ENCODE peak calls at places on chromosomes 6 and 20, in seven cellular contexts. One of them, this sample, is unnamed. For H3K4me1 and H3K36me3, the result is how much of the 10 kb centered on the place peaks cover.

GRCh38 chr6:12401200-12401599 is 111.0 kb downstream of the EDN1 start:
- DNase-seq in CD8-positive, alpha-beta memory T cell: no peak
- DNase-seq in upper lobe of right lung: no peak
- DNase-seq in A673: no peak
- DNase-seq in iPS DF 6.9: no peak
- DNase-seq in uterus: no peak
- DNase-seq in SJSA1: no peak
- DNase-seq in this sample: no peak

GRCh38 chr6:42610416-42610815 is 46.6 kb downstream of the UBR2 start:
- DNase-seq in CD8-positive, alpha-beta memory T cell: no peak
- DNase-seq in upper lobe of right lung: no peak
- DNase-seq in A673: no peak
- DNase-seq in iPS DF 6.9: no peak
- DNase-seq in uterus: no peak
- DNase-seq in SJSA1: no peak
- DNase-seq in this sample: no peak

GRCh38 chr6:17389274-17389847 is 4.0 kb upstream of the CAP2 start:
- DNase-seq in CD8-positive, alpha-beta memory T cell: no peak
- DNase-seq in upper lobe of right lung: no peak
- DNase-seq in A673: no peak
- DNase-seq in iPS DF 6.9: no peak
- DNase-seq in uterus: no peak
- DNase-seq in SJSA1: no peak
- DNase-seq in this sample: no peak

GRCh38 chr6:156782691-156783320 is 5.6 kb downstream of the ARID1B start:
- DNase-seq in CD8-positive, alpha-beta memory T cell: no peak
- DNase-seq in upper lobe of right lung: no peak
- DNase-seq in A673: no peak
- DNase-seq in iPS DF 6.9: no peak
- DNase-seq in uterus: no peak
- DNase-seq in SJSA1: no peak
- DNase-seq in this sample: no peak

GRCh38 chr6:85403331-85404015 is 46.4 kb upstream of the NT5E start:
- DNase-seq in CD8-positive, alpha-beta memory T cell: no peak
- DNase-seq in upper lobe of right lung: no peak
- DNase-seq in A673: peak
- DNase-seq in iPS DF 6.9: no peak
- DNase-seq in uterus: no peak
- DNase-seq in SJSA1: peak
- DNase-seq in this sample: no peak

GRCh38 chr20:4637081-4637797 is 84.5 kb upstream of the PRND start:
- DNase-seq in CD8-positive, alpha-beta memory T cell: no peak
- DNase-seq in upper lobe of right lung: no peak
- DNase-seq in A673: peak
- DNase-seq in iPS DF 6.9: no peak
- DNase-seq in uterus: no peak
- DNase-seq in SJSA1: no peak
- DNase-seq in this sample: no peak

GRCh38 chr20:57438552-57438951 is 47.4 kb downstream of the RBM38 start:
- DNase-seq in CD8-positive, alpha-beta memory T cell: no peak
- DNase-seq in upper lobe of right lung: no peak
- DNase-seq in A673: no peak
- DNase-seq in iPS DF 6.9: no peak
- DNase-seq in uterus: no peak
- DNase-seq in SJSA1: no peak
- DNase-seq in this sample: peak

GRCh38 chr20:17460119-17460518 is 71.1 kb downstream of the BFSP1 start:
- DNase-seq in CD8-positive, alpha-beta memory T cell: no peak
- DNase-seq in upper lobe of right lung: no peak
- DNase-seq in A673: no peak
- DNase-seq in iPS DF 6.9: no peak
- DNase-seq in uterus: no peak
- DNase-seq in SJSA1: peak
- DNase-seq in this sample: no peak

GRCh38 chr6:165662671-165663282 is at the start of gene PDE10A:
- DNase-seq in CD8-positive, alpha-beta memory T cell: no peak
- DNase-seq in upper lobe of right lung: no peak
- DNase-seq in A673: peak
- DNase-seq in iPS DF 6.9: no peak
- DNase-seq in uterus: peak
- DNase-seq in SJSA1: no peak
- DNase-seq in this sample: no peak

GRCh38 chr6:43799671-43800623 is 29.9 kb downstream of the VEGFA start:
- DNase-seq in CD8-positive, alpha-beta memory T cell: no peak
- DNase-seq in upper lobe of right lung: no peak
- DNase-seq in A673: no peak
- DNase-seq in iPS DF 6.9: no peak
- DNase-seq in uterus: no peak
- DNase-seq in SJSA1: no peak
- DNase-seq in this sample: no peak

GRCh38 chr6:43803055-43803782 is 33.2 kb downstream of the VEGFA start:
- DNase-seq in CD8-positive, alpha-beta memory T cell: no peak
- DNase-seq in upper lobe of right lung: no peak
- DNase-seq in A673: no peak
- DNase-seq in iPS DF 6.9: no peak
- DNase-seq in uterus: no peak
- DNase-seq in SJSA1: no peak
- DNase-seq in this sample: no peak

GRCh38 chr6:43800746-43801488 is 30.9 kb downstream of the VEGFA start:
- DNase-seq in CD8-positive, alpha-beta memory T cell: no peak
- DNase-seq in upper lobe of right lung: no peak
- DNase-seq in A673: no peak
- DNase-seq in iPS DF 6.9: no peak
- DNase-seq in uterus: no peak
- DNase-seq in SJSA1: no peak
- DNase-seq in this sample: no peak

GRCh38 chr6:43803783-43804549 is 34.0 kb downstream of the VEGFA start:
- DNase-seq in CD8-positive, alpha-beta memory T cell: no peak
- DNase-seq in upper lobe of right lung: no peak
- DNase-seq in A673: no peak
- DNase-seq in iPS DF 6.9: no peak
- DNase-seq in uterus: no peak
- DNase-seq in SJSA1: no peak
- DNase-seq in this sample: no peak

DNA sequence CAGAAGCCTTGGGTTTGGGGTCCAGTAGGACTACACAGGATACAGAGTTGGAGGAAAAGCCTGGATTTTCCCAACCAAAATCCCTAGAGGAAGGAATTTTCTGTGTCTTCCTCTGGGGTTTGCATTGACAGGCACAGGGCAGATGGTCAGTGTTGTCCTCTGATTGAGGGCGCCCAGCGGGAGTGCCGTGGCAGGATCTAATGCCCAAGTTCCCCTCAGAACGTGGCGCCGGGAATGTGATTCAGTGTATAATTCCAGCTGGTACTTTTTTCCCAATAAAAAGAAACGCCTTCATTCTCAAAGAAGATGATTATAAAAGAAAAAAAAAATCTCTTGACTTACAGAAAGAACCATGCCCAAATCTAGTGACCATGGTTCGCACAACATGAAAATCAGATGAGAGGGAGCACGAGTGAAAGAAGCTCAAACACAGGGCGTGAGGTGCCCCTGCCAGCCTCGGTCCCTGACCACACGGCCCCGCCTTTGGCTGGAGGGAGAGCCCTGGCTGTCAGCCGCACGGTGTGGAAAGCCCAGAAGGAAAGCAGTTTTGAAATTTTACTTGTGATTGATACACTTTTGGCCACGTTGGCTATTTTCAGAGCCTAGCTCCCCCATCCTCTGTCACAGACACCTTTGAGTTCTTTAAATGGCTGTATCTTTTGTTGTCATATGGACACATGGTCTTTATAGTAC is 31.6 kb downstream of the VEGFA start:
- DNase-seq in CD8-positive, alpha-beta memory T cell: no peak
- DNase-seq in upper lobe of right lung: no peak
- DNase-seq in A673: no peak
- DNase-seq in iPS DF 6.9: no peak
- DNase-seq in uterus: no peak
- DNase-seq in SJSA1: no peak
- DNase-seq in this sample: no peak
- H3K4me1 ChIP-seq in CD8-positive, alpha-beta memory T cell: under half
- H3K4me1 ChIP-seq in upper lobe of right lung: under half
- H3K4me1 ChIP-seq in A673: under half
- H3K4me1 ChIP-seq in iPS DF 6.9: under half
- H3K4me1 ChIP-seq in uterus: under half
- H3K4me1 ChIP-seq in SJSA1: under half
- H3K4me1 ChIP-seq in this sample: under half

GRCh38 chr20:50865114-50865513 is 66.1 kb downstream of the ADNP start:
- DNase-seq in CD8-positive, alpha-beta memory T cell: no peak
- DNase-seq in upper lobe of right lung: no peak
- DNase-seq in A673: no peak
- DNase-seq in iPS DF 6.9: no peak
- DNase-seq in uterus: no peak
- DNase-seq in SJSA1: no peak
- DNase-seq in this sample: no peak

GRCh38 chr20:50866036-50866685 is 65.1 kb downstream of the ADNP start:
- DNase-seq in CD8-positive, alpha-beta memory T cell: no peak
- DNase-seq in upper lobe of right lung: no peak
- DNase-seq in A673: no peak
- DNase-seq in iPS DF 6.9: no peak
- DNase-seq in uterus: no peak
- DNase-seq in SJSA1: no peak
- DNase-seq in this sample: no peak

GRCh38 chr20:50868509-50869495 is 62.4 kb downstream of the ADNP start:
- DNase-seq in CD8-positive, alpha-beta memory T cell: no peak
- DNase-seq in upper lobe of right lung: no peak
- DNase-seq in A673: no peak
- DNase-seq in iPS DF 6.9: no peak
- DNase-seq in uterus: no peak
- DNase-seq in SJSA1: no peak
- DNase-seq in this sample: peak

GRCh38 chr20:50865591-50865990 is 65.6 kb downstream of the ADNP start:
- DNase-seq in CD8-positive, alpha-beta memory T cell: no peak
- DNase-seq in upper lobe of right lung: no peak
- DNase-seq in A673: no peak
- DNase-seq in iPS DF 6.9: no peak
- DNase-seq in uterus: no peak
- DNase-seq in SJSA1: no peak
- DNase-seq in this sample: peak

GRCh38 chr20:50867805-50868204 is 63.4 kb downstream of the ADNP start:
- DNase-seq in CD8-positive, alpha-beta memory T cell: no peak
- DNase-seq in upper lobe of right lung: no peak
- DNase-seq in A673: no peak
- DNase-seq in iPS DF 6.9: no peak
- DNase-seq in uterus: no peak
- DNase-seq in SJSA1: no peak
- DNase-seq in this sample: no peak
- H3K36me3 ChIP-seq in CD8-positive, alpha-beta memory T cell: under half
- H3K36me3 ChIP-seq in upper lobe of right lung: under half
- H3K36me3 ChIP-seq in A673: under half
- H3K36me3 ChIP-seq in iPS DF 6.9: under half
- H3K36me3 ChIP-seq in uterus: under half
- H3K36me3 ChIP-seq in SJSA1: under half
- H3K36me3 ChIP-seq in this sample: under half

GRCh38 chr20:62027116-62027515 is 38.6 kb downstream of the TAF4 start:
- DNase-seq in CD8-positive, alpha-beta memory T cell: peak
- DNase-seq in upper lobe of right lung: no peak
- DNase-seq in A673: no peak
- DNase-seq in iPS DF 6.9: no peak
- DNase-seq in uterus: no peak
- DNase-seq in SJSA1: no peak
- DNase-seq in this sample: no peak

GRCh38 chr20:62027698-62028321 is 37.9 kb downstream of the TAF4 start:
- DNase-seq in CD8-positive, alpha-beta memory T cell: peak
- DNase-seq in upper lobe of right lung: no peak
- DNase-seq in A673: no peak
- DNase-seq in iPS DF 6.9: no peak
- DNase-seq in uterus: no peak
- DNase-seq in SJSA1: no peak
- DNase-seq in this sample: peak

GRCh38 chr20:62025394-62025793 is 40.3 kb downstream of the TAF4 start:
- DNase-seq in CD8-positive, alpha-beta memory T cell: no peak
- DNase-seq in upper lobe of right lung: no peak
- DNase-seq in A673: no peak
- DNase-seq in iPS DF 6.9: no peak
- DNase-seq in uterus: no peak
- DNase-seq in SJSA1: no peak
- DNase-seq in this sample: no peak

GRCh38 chr20:62025832-62026563 is 39.7 kb downstream of the TAF4 start:
- DNase-seq in CD8-positive, alpha-beta memory T cell: no peak
- DNase-seq in upper lobe of right lung: no peak
- DNase-seq in A673: peak
- DNase-seq in iPS DF 6.9: no peak
- DNase-seq in uterus: peak
- DNase-seq in SJSA1: no peak
- DNase-seq in this sample: no peak

GRCh38 chr20:62026564-62026856 is 39.2 kb downstream of the TAF4 start:
- DNase-seq in CD8-positive, alpha-beta memory T cell: no peak
- DNase-seq in upper lobe of right lung: no peak
- DNase-seq in A673: no peak
- DNase-seq in iPS DF 6.9: no peak
- DNase-seq in uterus: no peak
- DNase-seq in SJSA1: no peak
- DNase-seq in this sample: peak
- H3K4me1 ChIP-seq in CD8-positive, alpha-beta memory T cell: under half
- H3K4me1 ChIP-seq in upper lobe of right lung: under half
- H3K4me1 ChIP-seq in A673: under half
- H3K4me1 ChIP-seq in iPS DF 6.9: under half
- H3K4me1 ChIP-seq in uterus: under half
- H3K4me1 ChIP-seq in SJSA1: under half
- H3K4me1 ChIP-seq in this sample: under half

GRCh38 chr6:2953098-2953497 is 18.3 kb downstream of the SERPINB6 start:
- DNase-seq in CD8-positive, alpha-beta memory T cell: no peak
- DNase-seq in upper lobe of right lung: no peak
- DNase-seq in A673: no peak
- DNase-seq in iPS DF 6.9: no peak
- DNase-seq in uterus: no peak
- DNase-seq in SJSA1: no peak
- DNase-seq in this sample: no peak

GRCh38 chr6:2949536-2950083 is 21.8 kb downstream of the SERPINB6 start:
- DNase-seq in CD8-positive, alpha-beta memory T cell: no peak
- DNase-seq in upper lobe of right lung: no peak
- DNase-seq in A673: no peak
- DNase-seq in iPS DF 6.9: no peak
- DNase-seq in uterus: no peak
- DNase-seq in SJSA1: peak
- DNase-seq in this sample: no peak

GRCh38 chr6:2951723-2952122 is 19.6 kb downstream of the SERPINB6 start:
- DNase-seq in CD8-positive, alpha-beta memory T cell: no peak
- DNase-seq in upper lobe of right lung: no peak
- DNase-seq in A673: no peak
- DNase-seq in iPS DF 6.9: no peak
- DNase-seq in uterus: no peak
- DNase-seq in SJSA1: no peak
- DNase-seq in this sample: no peak

GRCh38 chr6:2950713-2951112 is 20.7 kb downstream of the SERPINB6 start:
- DNase-seq in CD8-positive, alpha-beta memory T cell: no peak
- DNase-seq in upper lobe of right lung: no peak
- DNase-seq in A673: no peak
- DNase-seq in iPS DF 6.9: no peak
- DNase-seq in uterus: no peak
- DNase-seq in SJSA1: no peak
- DNase-seq in this sample: no peak

DNA sequence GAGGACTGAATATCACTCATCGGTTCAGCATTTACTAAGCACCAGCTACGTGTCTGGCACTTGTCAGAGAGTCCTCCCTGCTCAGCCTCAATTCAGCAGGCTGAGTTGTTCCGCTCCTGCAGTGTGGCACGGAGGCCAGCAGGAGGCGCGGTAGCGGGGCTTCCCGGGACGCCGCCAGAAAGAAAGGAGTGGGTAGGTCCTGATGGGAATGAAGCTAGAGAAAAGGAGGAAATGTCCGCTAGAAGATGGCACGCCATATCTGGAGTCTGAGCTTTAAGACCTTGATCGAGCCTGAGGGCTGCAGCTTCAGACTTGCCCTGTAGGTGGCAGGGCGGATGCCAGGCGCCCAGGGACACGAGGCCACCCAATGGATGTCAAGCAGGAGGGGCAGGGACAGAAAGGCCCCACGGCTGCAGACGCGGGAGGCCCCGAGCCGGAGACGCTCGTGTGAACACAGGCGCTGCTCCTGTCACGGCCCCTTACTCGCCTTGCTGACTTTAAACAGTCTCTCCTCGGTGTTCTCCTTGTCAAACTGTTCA is 18.7 kb downstream of the SERPINB6 start:
- DNase-seq in CD8-positive, alpha-beta memory T cell: peak
- DNase-seq in upper lobe of right lung: peak
- DNase-seq in A673: peak
- DNase-seq in iPS DF 6.9: peak
- DNase-seq in uterus: peak
- DNase-seq in SJSA1: peak
- DNase-seq in this sample: no peak
- H3K36me3 ChIP-seq in CD8-positive, alpha-beta memory T cell: under half
- H3K36me3 ChIP-seq in upper lobe of right lung: half or more
- H3K36me3 ChIP-seq in A673: under half
- H3K36me3 ChIP-seq in iPS DF 6.9: under half
- H3K36me3 ChIP-seq in uterus: under half
- H3K36me3 ChIP-seq in SJSA1: half or more
- H3K36me3 ChIP-seq in this sample: under half

This sample was measured in RWPE2.